ENCODE peak calls at places on chromosomes 5 and 9, in four cellular contexts. K, S, Z and V are unnamed samples.

GRCh38 chr5:85938201-85938600 is 679.5 kb upstream of the COX7C start:
- DNase-seq in K (no peak), S (no peak), Z (no peak), V (no peak)

GRCh38 chr9:6034954-6035353 is 19.5 kb upstream of the RANBP6 start:
- DNase-seq in K (no peak), S (no peak), Z (no peak), V (no peak)

GRCh38 chr9:110777201-110777842 is 108.7 kb downstream of the MUSK start:
- DNase-seq in K (peak; percentile 78), S (peak; percentile 68), Z (no peak), V (no peak)

GRCh38 chr5:33312631-33313030 is 128.1 kb upstream of the TARS1 start:
- DNase-seq in K (no peak), S (no peak), Z (no peak), V (no peak)

GRCh38 chr9:6910032-6910431 is 152.3 kb downstream of the KDM4C start:
- DNase-seq in K (peak; percentile 48), S (peak; percentile 17), Z (peak; percentile 39), V (no peak)

GRCh38 chr9:126516936-126517750 is 96.6 kb upstream of the LMX1B start:
- DNase-seq in K (peak; percentile 86), S (peak; percentile 53), Z (peak; percentile 78), V (peak; percentile 80)

GRCh38 chr9:86082870-86083269 is 16.5 kb downstream of the GOLM1 start:
- DNase-seq in K (peak; percentile 29), S (no peak), Z (no peak), V (no peak)

GRCh38 chr5:73706963-73707362 is 81.0 kb downstream of the ARHGEF28 start:
- DNase-seq in K (no peak), S (no peak), Z (no peak), V (no peak)

GRCh38 chr9:84230355-84231136 is 110.0 kb downstream of the SLC28A3 start:
- DNase-seq in K (peak; percentile 81), S (no peak), Z (no peak), V (no peak)

GRCh38 chr5:181205402-181205734 is 372 bp upstream of the TRIM7 start:
- DNase-seq in K (no peak), S (no peak), Z (no peak), V (no peak)

GRCh38 chr9:34746526-34746925 is 36.6 kb upstream of the CCL21 start:
- DNase-seq in K (peak; percentile 16), S (no peak), Z (no peak), V (no peak)

GRCh38 chr9:38280251-38280800 is 112.2 kb upstream of the ALDH1B1 start:
- DNase-seq in K (no peak), S (no peak), Z (no peak), V (no peak)

GRCh38 chr5:178380086-178380485 is 147.5 kb upstream of the PHYKPL start:
- DNase-seq in K (no peak), S (no peak), Z (no peak), V (no peak)

GRCh38 chr5:96017951-96018350 is 56.3 kb upstream of the ELL2 start:
- DNase-seq in K (peak; percentile 47), S (no peak), Z (no peak), V (no peak)

GRCh38 chr5:60538955-60539866 is 160.8 kb downstream of the DEPDC1B start:
- DNase-seq in K (peak; percentile 43), S (peak; percentile 7), Z (no peak), V (no peak)

GRCh38 chr9:15936316-15936869 is 383.6 kb downstream of the CCDC171 start:
- DNase-seq in K (peak; percentile 59), S (peak; percentile 27), Z (no peak), V (peak; percentile 7)

GRCh38 chr9:134187821-134188420 is 23.6 kb upstream of the RNU6ATAC start:
- DNase-seq in K (no peak), S (no peak), Z (no peak), V (no peak)

GRCh38 chr5:82168294-82168693 is 109.9 kb downstream of the RPS23 start:
- DNase-seq in K (no peak), S (no peak), Z (peak; percentile 34), V (no peak)

GRCh38 chr5:73826761-73827450 is 200.9 kb downstream of the ARHGEF28 start:
- DNase-seq in K (peak; percentile 42), S (no peak), Z (peak; percentile 20), V (no peak)

GRCh38 chr9:136751244-136751643 is 2.9 kb upstream of the LCN6 start:
- DNase-seq in K (no peak), S (no peak), Z (no peak), V (no peak)

GRCh38 chr9:73370053-73370452 is 218.4 kb downstream of the ANXA1 start:
- DNase-seq in K (no peak), S (no peak), Z (no peak), V (no peak)

GRCh38 chr5:96257904-96258303 is 175.1 kb downstream of the PCSK1 start:
- DNase-seq in K (peak; percentile 23), S (no peak), Z (no peak), V (no peak)

GRCh38 chr5:96844476-96844990 is 31.8 kb upstream of the ERAP2 start:
- DNase-seq in K (no peak), S (no peak), Z (no peak), V (no peak)

GRCh38 chr5:107367919-107368318 is 302.8 kb downstream of the EFNA5 start:
- DNase-seq in K (no peak), S (no peak), Z (peak; percentile 30), V (no peak)

GRCh38 chr9:87337335-87338074 is 160.2 kb upstream of the DAPK1 start:
- DNase-seq in K (peak; percentile 72), S (peak; percentile 38), Z (peak; percentile 94), V (no peak)

GRCh38 chr5:2860101-2860500 is 108.6 kb upstream of the IRX2 start:
- DNase-seq in K (no peak), S (no peak), Z (no peak), V (no peak)

GRCh38 chr9:91676042-91676441 is 252.4 kb upstream of the NFIL3 start:
- DNase-seq in K (peak; percentile 10), S (no peak), Z (no peak), V (no peak)

GRCh38 chr5:40678021-40678939 is 1.4 kb upstream of the PTGER4 start:
- DNase-seq in K (no peak), S (peak; percentile 66), Z (no peak), V (no peak)

GRCh38 chr9:88996046-88997005 is 5.1 kb downstream of the S1PR3 start:
- DNase-seq in K (no peak), S (no peak), Z (no peak), V (no peak)

GRCh38 chr9:1050125-1050895 is at the start of gene DMRT2:
- DNase-seq in K (peak; percentile 81), S (peak; percentile 39), Z (peak; percentile 98), V (peak; percentile 86)

GRCh38 chr5:37208883-37209808 is 40.0 kb downstream of the CPLANE1 start:
- DNase-seq in K (peak; percentile 53), S (peak; percentile 31), Z (peak; percentile 33), V (no peak)

GRCh38 chr5:129063483-129064136 is 30.9 kb upstream of the ISOC1 start:
- DNase-seq in K (peak; percentile 77), S (peak; percentile 74), Z (no peak), V (no peak)

GRCh38 chr9:109242751-109243150 is 75.7 kb upstream of the FRRS1L start:
- DNase-seq in K (no peak), S (no peak), Z (no peak), V (no peak)

GRCh38 chr9:128607642-128608350 is 48.9 kb downstream of the DYNC2I2 start:
- DNase-seq in K (no peak), S (no peak), Z (no peak), V (no peak)

GRCh38 chr5:109409844-109410388 is at the start of gene PJA2:
- DNase-seq in K (peak; percentile 100), S (peak; percentile 100), Z (peak; percentile 100), V (peak; percentile 98)
- TF ChIP-seq CTCF in K (peak; percentile 30), S (no peak), Z (no peak), V (no peak)

DNA sequence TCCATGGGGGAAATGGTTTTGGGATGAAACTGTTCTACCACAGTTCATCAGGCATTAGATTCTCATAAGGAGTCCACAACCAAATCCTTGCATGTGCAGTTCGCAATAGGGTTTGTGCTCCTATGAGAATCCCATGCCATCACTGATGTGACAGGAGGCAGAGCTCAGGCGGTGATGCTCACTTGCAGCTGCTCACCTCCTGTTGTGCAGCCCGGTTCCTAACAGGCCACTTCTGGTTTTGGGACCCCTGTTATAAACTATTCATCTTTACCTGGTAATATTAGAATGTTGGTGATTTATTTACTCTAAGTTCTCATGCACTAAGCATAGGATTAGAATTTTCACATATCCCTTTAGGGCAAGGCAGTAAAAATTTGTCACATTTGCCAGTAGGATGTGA is 122.3 kb downstream of the CDC42SE2 start:
- DNase-seq in K (no peak), S (no peak), Z (no peak), V (no peak)
- TF ChIP-seq CTCF in K (no peak), S (no peak), Z (no peak), V (no peak)

GRCh38 chr5:59188415-59189225 is 605.7 kb downstream of the RAB3C start:
- DNase-seq in K (peak; percentile 88), S (peak; percentile 73), Z (peak; percentile 88), V (peak; percentile 73)

GRCh38 chr5:59186623-59187022 is 603.7 kb downstream of the RAB3C start:
- DNase-seq in K (no peak), S (no peak), Z (no peak), V (no peak)

GRCh38 chr5:59189482-59189881 is 606.6 kb downstream of the RAB3C start:
- DNase-seq in K (peak; percentile 67), S (peak; percentile 12), Z (no peak), V (no peak)

GRCh38 chr5:59185757-59186385 is 603.0 kb downstream of the RAB3C start:
- DNase-seq in K (no peak), S (no peak), Z (no peak), V (no peak)

GRCh38 chr5:59187772-59188347 is 605.0 kb downstream of the RAB3C start:
- DNase-seq in K (peak; percentile 80), S (no peak), Z (peak; percentile 13), V (no peak)
- TF ChIP-seq CTCF in K (no peak), S (no peak), Z (no peak), V (no peak)

DNA sequence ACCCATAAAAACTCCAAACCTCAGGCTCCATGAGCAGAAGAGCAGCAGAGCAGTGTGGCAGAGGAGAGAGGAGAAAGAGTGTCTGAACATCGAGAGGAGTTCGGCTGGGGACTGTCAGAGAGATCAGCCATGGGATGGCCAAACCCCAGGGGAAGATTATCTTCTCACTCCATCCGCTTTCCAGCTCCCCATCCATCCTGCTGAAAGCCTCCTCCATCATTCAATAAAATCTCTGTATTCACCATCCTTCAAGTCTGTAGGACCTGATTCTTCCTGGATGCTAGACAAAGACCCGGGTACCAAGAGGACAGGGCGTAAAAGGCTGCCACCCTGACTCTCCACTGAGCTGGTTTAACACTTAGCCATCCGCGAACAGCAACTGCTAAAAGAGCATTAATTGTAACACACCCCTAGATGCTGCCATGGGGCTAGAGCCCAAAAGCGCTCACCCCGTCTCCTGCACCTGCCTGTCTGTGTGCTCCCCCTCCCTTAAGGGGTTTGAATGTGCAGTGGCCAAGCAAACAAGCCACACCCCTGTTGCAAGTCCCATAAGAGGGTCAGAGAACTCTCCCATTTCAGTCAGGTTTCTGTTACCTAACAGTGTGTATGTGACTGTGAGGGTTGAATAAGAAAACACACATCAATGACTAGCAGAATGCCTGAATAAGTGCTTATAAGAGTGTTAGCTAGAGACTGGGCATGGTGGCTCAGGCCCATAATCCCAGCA is 13.9 kb upstream of the SELENOP start:
- DNase-seq in K (no peak), S (no peak), Z (no peak), V (no peak)
- TF ChIP-seq CTCF in K (no peak), S (no peak), Z (no peak), V (no peak)